ENCODE peak calls at places on chromosome 16, in five cellular contexts. One of them, this sample, is unnamed.

GRCh38 chr16:26961459-26961858 is 105.3 kb upstream of the C16orf82 start:
- DNase-seq in colonic mucosa: no peak
- DNase-seq in right lobe of liver: no peak
- DNase-seq in neuronal stem cell: no peak
- DNase-seq in fibroblast of lung: no peak
- DNase-seq in this sample: no peak

GRCh38 chr16:71540-72341 is 690 bp downstream of the RHBDF1 start:
- DNase-seq in colonic mucosa: peak; percentile 91
- DNase-seq in right lobe of liver: no peak
- DNase-seq in fibroblast of lung: peak; percentile 74
- DNase-seq in neuronal stem cell: peak; percentile 29
- DNase-seq in this sample: peak; percentile 89

GRCh38 chr16:85220125-85220839 is 108.0 kb upstream of the CIBAR2 start:
- DNase-seq in neuronal stem cell: no peak
- DNase-seq in fibroblast of lung: peak; percentile 96
- DNase-seq in colonic mucosa: peak; percentile 75
- DNase-seq in right lobe of liver: peak; percentile 81
- DNase-seq in this sample: no peak

GRCh38 chr16:53100131-53100748 is 45.4 kb downstream of the CHD9 start:
- DNase-seq in colonic mucosa: no peak
- DNase-seq in right lobe of liver: no peak
- DNase-seq in neuronal stem cell: no peak
- DNase-seq in fibroblast of lung: no peak
- DNase-seq in this sample: no peak

GRCh38 chr16:20610192-20610891 is 34.2 kb upstream of the ACSM2B start:
- DNase-seq in neuronal stem cell: no peak
- DNase-seq in right lobe of liver: no peak
- DNase-seq in fibroblast of lung: no peak
- DNase-seq in colonic mucosa: no peak
- DNase-seq in this sample: no peak

GRCh38 chr16:31043352-31043751 is 10.0 kb downstream of the STX4 start:
- DNase-seq in fibroblast of lung: peak; percentile 23
- DNase-seq in right lobe of liver: no peak
- DNase-seq in colonic mucosa: no peak
- DNase-seq in neuronal stem cell: no peak
- DNase-seq in this sample: no peak

GRCh38 chr16:21184834-21185233 is 26.4 kb downstream of the LDAF1 start:
- DNase-seq in neuronal stem cell: no peak
- DNase-seq in colonic mucosa: no peak
- DNase-seq in right lobe of liver: no peak
- DNase-seq in fibroblast of lung: no peak
- DNase-seq in this sample: no peak

GRCh38 chr16:48047273-48047672 is 108.5 kb downstream of the ABCC12 start:
- DNase-seq in right lobe of liver: no peak
- DNase-seq in colonic mucosa: no peak
- DNase-seq in fibroblast of lung: no peak
- DNase-seq in neuronal stem cell: no peak
- DNase-seq in this sample: no peak

GRCh38 chr16:87965973-87966667 is 14.9 kb downstream of the BANP start:
- DNase-seq in right lobe of liver: no peak
- DNase-seq in fibroblast of lung: peak; percentile 87
- DNase-seq in neuronal stem cell: no peak
- DNase-seq in colonic mucosa: no peak
- DNase-seq in this sample: no peak

DNA sequence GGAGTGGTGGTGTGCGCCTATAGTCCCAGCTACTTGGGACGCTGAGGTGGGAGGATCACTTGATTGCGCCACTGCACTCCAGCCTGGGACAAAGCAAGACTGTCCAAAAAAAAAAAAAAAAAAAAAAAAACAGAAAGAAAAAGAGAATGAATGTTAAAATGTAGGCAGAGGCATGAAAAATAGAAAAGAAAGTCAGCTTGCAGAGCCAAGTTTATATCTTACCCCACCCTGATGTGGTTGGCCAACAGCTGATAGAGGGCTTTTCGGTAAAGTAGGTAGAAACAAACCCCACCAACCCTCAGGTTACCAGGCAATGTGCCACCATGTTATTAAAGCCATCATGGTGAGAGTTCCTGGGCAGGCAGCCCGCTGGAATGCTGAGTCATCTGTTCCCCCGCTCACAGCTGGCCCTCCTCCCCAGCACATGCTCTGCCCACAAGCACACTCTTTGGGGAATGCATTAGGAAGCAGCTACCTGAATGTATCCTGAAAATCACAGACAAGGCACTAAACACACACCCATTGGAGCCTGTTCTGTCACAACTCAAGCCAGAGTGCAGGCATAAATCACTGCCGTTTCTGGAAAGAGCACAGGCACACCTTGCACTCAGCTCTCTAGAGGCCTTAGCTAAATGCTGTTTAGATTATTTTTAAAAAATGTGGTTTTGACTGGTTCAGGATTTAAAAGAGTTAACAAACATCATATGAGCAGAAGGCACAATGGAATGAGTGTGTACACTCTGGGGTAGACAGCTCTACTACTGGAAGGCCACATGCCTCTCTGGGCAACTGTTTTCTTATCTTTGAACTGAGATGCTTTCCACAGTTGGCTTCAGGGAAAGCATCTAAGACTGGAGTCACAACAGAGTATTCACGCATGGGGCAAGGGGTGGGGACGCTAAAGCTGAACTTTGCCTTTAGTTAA is 128.5 kb downstream of the PARN start:
- DNase-seq in right lobe of liver: peak; percentile 84
- DNase-seq in fibroblast of lung: peak; percentile 95
- DNase-seq in neuronal stem cell: no peak
- DNase-seq in colonic mucosa: peak; percentile 58
- DNase-seq in this sample: peak; percentile 56
- H3K4me1 ChIP-seq in right lobe of liver: no peaks in the 10 kb centered on the region
- H3K4me1 ChIP-seq in fibroblast of lung: peaks cover 19% of the 10 kb centered on the region
- H3K4me1 ChIP-seq in neuronal stem cell: peaks cover 12% of the 10 kb centered on the region
- H3K4me1 ChIP-seq in colonic mucosa: peaks cover 5% of the 10 kb centered on the region
- H3K4me1 ChIP-seq in this sample: peaks cover 13% of the 10 kb centered on the region

GRCh38 chr16:2084688-2085625 is 37.2 kb downstream of the TSC2 start:
- DNase-seq in right lobe of liver: no peak
- DNase-seq in fibroblast of lung: no peak
- DNase-seq in colonic mucosa: no peak
- DNase-seq in neuronal stem cell: no peak
- DNase-seq in this sample: no peak
- H3K4me1 ChIP-seq in right lobe of liver: no peaks in the 10 kb centered on the region
- H3K4me1 ChIP-seq in fibroblast of lung: peaks cover 6% of the 10 kb centered on the region
- H3K4me1 ChIP-seq in colonic mucosa: no peaks in the 10 kb centered on the region
- H3K4me1 ChIP-seq in neuronal stem cell: peaks cover 1% of the 10 kb centered on the region
- H3K4me1 ChIP-seq in this sample: no peaks in the 10 kb centered on the region

GRCh38 chr16:7313170-7313569 is 19.5 kb upstream of the RBFOX1 start:
- DNase-seq in colonic mucosa: no peak
- DNase-seq in fibroblast of lung: no peak
- DNase-seq in right lobe of liver: no peak
- DNase-seq in neuronal stem cell: no peak
- DNase-seq in this sample: no peak
- H3K4me1 ChIP-seq in colonic mucosa: no peaks in the 10 kb centered on the region
- H3K4me1 ChIP-seq in fibroblast of lung: no peaks in the 10 kb centered on the region
- H3K4me1 ChIP-seq in right lobe of liver: no peaks in the 10 kb centered on the region
- H3K4me1 ChIP-seq in neuronal stem cell: no peaks in the 10 kb centered on the region
- H3K4me1 ChIP-seq in this sample: no peaks in the 10 kb centered on the region

GRCh38 chr16:17362191-17362590 is 108.6 kb downstream of the XYLT1 start:
- DNase-seq in neuronal stem cell: no peak
- DNase-seq in fibroblast of lung: no peak
- DNase-seq in right lobe of liver: no peak
- DNase-seq in colonic mucosa: no peak
- DNase-seq in this sample: no peak
- H3K4me1 ChIP-seq in neuronal stem cell: peaks cover 26% of the 10 kb centered on the region
- H3K4me1 ChIP-seq in fibroblast of lung: peaks cover 8% of the 10 kb centered on the region
- H3K4me1 ChIP-seq in right lobe of liver: no peaks in the 10 kb centered on the region
- H3K4me1 ChIP-seq in colonic mucosa: peaks cover 3% of the 10 kb centered on the region
- H3K4me1 ChIP-seq in this sample: no peaks in the 10 kb centered on the region

GRCh38 chr16:58265480-58266052 is 29.3 kb downstream of the PRSS54 start:
- DNase-seq in fibroblast of lung: no peak
- DNase-seq in neuronal stem cell: no peak
- DNase-seq in colonic mucosa: peak; percentile 28
- DNase-seq in right lobe of liver: no peak
- DNase-seq in this sample: no peak

GRCh38 chr16:58266336-58266735 is 28.5 kb downstream of the PRSS54 start:
- DNase-seq in right lobe of liver: no peak
- DNase-seq in colonic mucosa: peak; percentile 62
- DNase-seq in fibroblast of lung: no peak
- DNase-seq in neuronal stem cell: no peak
- DNase-seq in this sample: no peak

GRCh38 chr16:58262592-58262991 is 32.2 kb downstream of the PRSS54 start:
- DNase-seq in right lobe of liver: no peak
- DNase-seq in neuronal stem cell: no peak
- DNase-seq in colonic mucosa: no peak
- DNase-seq in fibroblast of lung: no peak
- DNase-seq in this sample: no peak

GRCh38 chr16:58264007-58264406 is 30.8 kb downstream of the PRSS54 start:
- DNase-seq in right lobe of liver: no peak
- DNase-seq in fibroblast of lung: no peak
- DNase-seq in neuronal stem cell: no peak
- DNase-seq in colonic mucosa: no peak
- DNase-seq in this sample: no peak

DNA sequence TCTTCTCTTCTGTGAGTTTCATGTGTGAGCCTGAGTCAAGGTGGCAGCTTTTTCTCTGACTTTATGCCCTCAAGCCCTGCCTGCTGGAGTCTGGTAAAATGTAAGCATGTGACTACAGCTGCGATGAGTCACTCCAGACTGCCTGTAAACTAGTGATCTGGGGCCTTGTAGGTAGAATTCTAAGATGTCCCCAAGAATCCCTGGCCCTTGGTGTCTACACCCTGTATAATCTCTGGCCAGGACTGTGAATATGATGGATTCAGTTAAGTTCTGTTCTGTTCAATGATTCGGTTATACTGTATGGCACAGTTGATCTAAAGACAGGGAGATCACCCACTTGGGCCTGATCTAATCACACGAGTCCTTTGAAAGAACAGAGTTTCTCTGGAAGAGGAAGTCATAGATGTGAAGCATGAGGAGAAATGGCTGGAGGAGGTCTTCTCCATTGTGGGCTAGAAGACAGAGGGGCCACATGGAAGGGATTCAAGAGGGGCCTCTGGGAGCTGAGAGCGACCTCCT is 29.8 kb downstream of the PRSS54 start:
- DNase-seq in right lobe of liver: no peak
- DNase-seq in fibroblast of lung: peak; percentile 67
- DNase-seq in colonic mucosa: peak; percentile 59
- DNase-seq in neuronal stem cell: no peak
- DNase-seq in this sample: no peak
- H3K4me1 ChIP-seq in right lobe of liver: no peaks in the 10 kb centered on the region
- H3K4me1 ChIP-seq in fibroblast of lung: peaks cover 2% of the 10 kb centered on the region
- H3K4me1 ChIP-seq in colonic mucosa: no peaks in the 10 kb centered on the region
- H3K4me1 ChIP-seq in neuronal stem cell: no peaks in the 10 kb centered on the region
- H3K4me1 ChIP-seq in this sample: no peaks in the 10 kb centered on the region

DNA sequence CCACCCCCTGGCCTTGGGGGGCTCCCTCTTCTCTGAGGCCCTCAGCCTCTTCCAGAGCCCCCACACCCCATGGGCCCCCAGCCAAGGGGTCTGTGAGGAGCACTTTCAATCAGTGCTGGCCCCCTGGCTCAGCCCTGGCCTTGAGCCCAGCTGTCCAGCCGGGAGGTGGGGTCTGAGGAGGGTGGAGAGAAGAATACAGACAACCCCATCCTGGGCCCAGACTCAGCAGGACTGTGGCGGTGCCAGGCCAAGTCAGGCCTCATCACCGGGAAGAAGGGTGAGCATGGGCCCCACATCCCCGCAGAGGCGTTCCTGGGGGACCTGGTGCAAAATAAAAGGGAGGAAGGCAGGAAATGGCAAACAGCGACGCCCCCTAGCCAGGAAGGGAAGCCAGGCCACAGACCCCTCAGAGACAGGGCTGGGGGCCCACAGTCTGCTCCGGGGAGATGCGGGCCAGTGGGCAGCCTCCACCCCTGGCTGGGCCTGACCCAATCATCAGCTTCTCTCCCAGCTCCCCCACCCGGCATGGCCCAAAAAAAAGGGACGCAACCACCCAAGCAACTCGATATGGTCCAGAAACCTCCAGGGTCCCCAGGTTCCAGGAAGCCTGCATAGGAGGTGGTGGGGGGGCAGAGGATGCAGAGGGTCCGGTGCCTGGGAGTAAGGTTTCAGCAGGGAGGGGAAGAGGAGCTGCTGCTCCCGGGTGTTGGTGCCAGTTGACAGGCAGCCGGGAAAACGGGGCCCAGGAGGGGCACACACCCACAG is 20.6 kb downstream of the ZNF423 start:
- DNase-seq in right lobe of liver: no peak
- DNase-seq in fibroblast of lung: no peak
- DNase-seq in neuronal stem cell: no peak
- DNase-seq in colonic mucosa: no peak
- DNase-seq in this sample: no peak
- H3K4me1 ChIP-seq in right lobe of liver: no peaks in the 10 kb centered on the region
- H3K4me1 ChIP-seq in fibroblast of lung: no peaks in the 10 kb centered on the region
- H3K4me1 ChIP-seq in neuronal stem cell: peaks cover 55% of the 10 kb centered on the region
- H3K4me1 ChIP-seq in colonic mucosa: no peaks in the 10 kb centered on the region
- H3K4me1 ChIP-seq in this sample: peaks cover 20% of the 10 kb centered on the region

GRCh38 chr16:74580828-74581227 is 26.1 kb downstream of the GLG1 start:
- DNase-seq in fibroblast of lung: no peak
- DNase-seq in colonic mucosa: no peak
- DNase-seq in right lobe of liver: no peak
- DNase-seq in neuronal stem cell: no peak
- DNase-seq in this sample: no peak
- H3K4me1 ChIP-seq in fibroblast of lung: no peaks in the 10 kb centered on the region
- H3K4me1 ChIP-seq in colonic mucosa: peaks cover 3% of the 10 kb centered on the region
- H3K4me1 ChIP-seq in right lobe of liver: peaks cover 8% of the 10 kb centered on the region
- H3K4me1 ChIP-seq in neuronal stem cell: no peaks in the 10 kb centered on the region
- H3K4me1 ChIP-seq in this sample: peaks cover 17% of the 10 kb centered on the region

This sample was measured in HAP-1.